ENCODE peak calls at places on chromosomes 5 and 9, in nine cellular contexts. M is hepatocyte; W is CD4-positive, alpha-beta memory T cell; U is esophagus muscularis mucosa; A is ovary; B is neuronal stem cell; K is esophagus squamous epithelium; L is tibial artery; T is Karpas-422. F is an unnamed sample. For H3K4me1, the result is how much of the 10 kb centered on the place peaks cover.

GRCh38 chr5:169610606-169611005 is 26.5 kb upstream of the DOCK2 start:
- DNase-seq in M (no peak), W (no peak), U (no peak), A (no peak), B (no peak), K (no peak), L (no peak), T (no peak), F (no peak)

GRCh38 chr5:87263498-87263897 is 4.2 kb upstream of the RASA1 start:
- DNase-seq in M (no peak), W (no peak), U (no peak), A (no peak), B (no peak), K (no peak), L (no peak), T (no peak), F (no peak)

GRCh38 chr5:89934069-89934468 is 475.5 kb downstream of the CETN3 start:
- DNase-seq in M (no peak), W (no peak), U (no peak), A (no peak), B (no peak), K (no peak), L (no peak), T (no peak), F (no peak)

GRCh38 chr9:128771094-128771721 is 519 bp downstream of the ZER1 start:
- DNase-seq in M (peak), W (peak), U (no peak), A (no peak), B (no peak), K (no peak), L (no peak), T (no peak), F (no peak)

GRCh38 chr5:90533794-90534193 is 4.4 kb upstream of the LYSMD3 start:
- DNase-seq in M (no peak), W (no peak), U (no peak), A (no peak), B (no peak), K (no peak), L (no peak), T (no peak), F (no peak)

GRCh38 chr5:176784218-176785165 is 25.9 kb upstream of the UNC5A start:
- DNase-seq in M (peak), W (no peak), U (no peak), A (no peak), B (no peak), K (no peak), L (no peak), T (no peak), F (no peak)

GRCh38 chr5:115736004-115736689 is 80.3 kb downstream of the CDO1 start:
- DNase-seq in M (no peak), W (no peak), U (no peak), A (no peak), B (no peak), K (no peak), L (no peak), T (no peak), F (no peak)

GRCh38 chr5:15373151-15373550 is 126.8 kb upstream of the FBXL7 start:
- DNase-seq in M (no peak), W (no peak), U (no peak), A (no peak), B (no peak), K (no peak), L (no peak), T (no peak), F (no peak)

GRCh38 chr5:151598984-151599383 is 7.9 kb upstream of the FAT2 start:
- DNase-seq in M (no peak), W (no peak), U (no peak), A (no peak), B (no peak), K (no peak), L (no peak), T (no peak), F (no peak)

GRCh38 chr9:131732636-131733340 is 7.1 kb downstream of the RAPGEF1 start:
- DNase-seq in M (no peak), W (peak), U (no peak), A (no peak), B (no peak), K (no peak), L (no peak), T (no peak), F (no peak)

GRCh38 chr9:133944746-133945135 is 47.4 kb downstream of the VAV2 start:
- DNase-seq in M (no peak), W (no peak), U (no peak), A (no peak), B (no peak), K (no peak), L (peak), T (no peak), F (no peak)

GRCh38 chr5:31100047-31100575 is 93.4 kb upstream of the CDH6 start:
- DNase-seq in M (no peak), W (no peak), U (no peak), A (no peak), B (no peak), K (no peak), L (no peak), T (no peak), F (no peak)

GRCh38 chr9:37641331-37641730 is 9.4 kb upstream of the FRMPD1 start:
- DNase-seq in M (no peak), W (no peak), U (peak), A (no peak), B (no peak), K (no peak), L (no peak), T (no peak), F (no peak)

GRCh38 chr5:26945881-26946280 is 92.5 kb downstream of the CDH9 start:
- DNase-seq in M (no peak), W (no peak), U (no peak), A (no peak), B (no peak), K (no peak), L (no peak), T (no peak), F (no peak)

GRCh38 chr5:114789773-114790402 is 379.8 kb downstream of the TRIM36 start:
- DNase-seq in M (peak), W (no peak), U (no peak), A (no peak), B (peak), K (no peak), L (no peak), T (peak), F (no peak)

GRCh38 chr5:158124606-158125316 is 265.8 kb upstream of the CLINT1 start:
- DNase-seq in M (no peak), W (no peak), U (no peak), A (no peak), B (no peak), K (no peak), L (no peak), T (no peak), F (no peak)

GRCh38 chr9:25396828-25397227 is 281.4 kb downstream of the TUSC1 start:
- DNase-seq in M (no peak), W (no peak), U (no peak), A (no peak), B (no peak), K (no peak), L (no peak), T (no peak), F (no peak)

GRCh38 chr5:107217721-107218130 is 453.0 kb downstream of the EFNA5 start:
- DNase-seq in M (no peak), W (no peak), U (no peak), A (no peak), B (no peak), K (no peak), L (peak), T (no peak), F (peak)

GRCh38 chr5:142872795-142873194 is 102.6 kb downstream of the ARHGAP26 start:
- DNase-seq in M (no peak), W (no peak), U (no peak), A (no peak), B (no peak), K (no peak), L (no peak), T (no peak), F (no peak)

GRCh38 chr5:59517926-59518585 is 375.5 kb downstream of the PDE4D start:
- DNase-seq in M (no peak), W (no peak), U (no peak), A (no peak), B (no peak), K (no peak), L (no peak), T (no peak), F (no peak)

GRCh38 chr9:131839281-131840084 is 99.6 kb upstream of the RAPGEF1 start:
- DNase-seq in M (no peak), W (peak), U (no peak), A (no peak), B (no peak), K (no peak), L (no peak), T (no peak), F (no peak)

GRCh38 chr5:13814293-13814692 is 130.2 kb downstream of the DNAH5 start:
- DNase-seq in M (no peak), W (no peak), U (no peak), A (no peak), B (no peak), K (no peak), L (no peak), T (no peak), F (no peak)

GRCh38 chr5:108028411-108028810 is 353.5 kb downstream of the FBXL17 start:
- DNase-seq in M (no peak), W (no peak), U (no peak), A (no peak), B (peak), K (no peak), L (no peak), T (no peak), F (no peak)

GRCh38 chr5:318931-319601 is 2.4 kb upstream of the AHRR start:
- DNase-seq in M (no peak), W (no peak), U (no peak), A (no peak), B (no peak), K (no peak), L (no peak), T (no peak), F (no peak)

GRCh38 chr9:83477571-83477970 is 60.6 kb downstream of the FRMD3 start:
- DNase-seq in M (no peak), W (no peak), U (no peak), A (no peak), B (no peak), K (no peak), L (no peak), T (no peak), F (no peak)

GRCh38 chr5:151078490-151079262 is 2.2 kb downstream of the TNIP1 start:
- DNase-seq in M (no peak), W (peak), U (no peak), A (no peak), B (no peak), K (no peak), L (no peak), T (peak), F (no peak)

GRCh38 chr5:61926911-61927310 is 379.1 kb upstream of the KIF2A start:
- DNase-seq in M (no peak), W (no peak), U (peak), A (no peak), B (no peak), K (no peak), L (no peak), T (no peak), F (no peak)

GRCh38 chr5:149452665-149453617 is 73.8 kb upstream of the IL17B start:
- DNase-seq in M (peak), W (no peak), U (no peak), A (peak), B (no peak), K (no peak), L (peak), T (no peak), F (no peak)

GRCh38 chr5:40385544-40385943 is 294.2 kb upstream of the PTGER4 start:
- DNase-seq in M (no peak), W (no peak), U (no peak), A (no peak), B (no peak), K (no peak), L (no peak), T (no peak), F (peak)
- H3K4me1 ChIP-seq in M (under half), W (half or more), U (under half), A (under half), B (under half), K (under half), L (under half), T (under half), F (under half)

GRCh38 chr5:78751872-78752271 is 103.3 kb upstream of the LHFPL2 start:
- DNase-seq in M (no peak), W (no peak), U (no peak), A (no peak), B (no peak), K (no peak), L (no peak), T (no peak), F (no peak)

GRCh38 chr5:78747703-78748359 is 99.3 kb upstream of the LHFPL2 start:
- DNase-seq in M (no peak), W (no peak), U (no peak), A (no peak), B (no peak), K (no peak), L (no peak), T (no peak), F (no peak)

GRCh38 chr5:78750281-78750680 is 101.7 kb upstream of the LHFPL2 start:
- DNase-seq in M (no peak), W (no peak), U (no peak), A (no peak), B (no peak), K (no peak), L (no peak), T (no peak), F (no peak)

GRCh38 chr5:78745985-78746384 is 97.4 kb upstream of the LHFPL2 start:
- DNase-seq in M (no peak), W (no peak), U (no peak), A (no peak), B (no peak), K (no peak), L (no peak), T (no peak), F (no peak)

GRCh38 chr5:78746990-78747389 is 98.4 kb upstream of the LHFPL2 start:
- DNase-seq in M (no peak), W (no peak), U (no peak), A (no peak), B (no peak), K (no peak), L (no peak), T (no peak), F (no peak)
- H3K27ac ChIP-seq in M (peak), W (no peak), U (peak), A (no peak), B (no peak), K (no peak), L (peak), T (no peak), F (no peak)

DNA sequence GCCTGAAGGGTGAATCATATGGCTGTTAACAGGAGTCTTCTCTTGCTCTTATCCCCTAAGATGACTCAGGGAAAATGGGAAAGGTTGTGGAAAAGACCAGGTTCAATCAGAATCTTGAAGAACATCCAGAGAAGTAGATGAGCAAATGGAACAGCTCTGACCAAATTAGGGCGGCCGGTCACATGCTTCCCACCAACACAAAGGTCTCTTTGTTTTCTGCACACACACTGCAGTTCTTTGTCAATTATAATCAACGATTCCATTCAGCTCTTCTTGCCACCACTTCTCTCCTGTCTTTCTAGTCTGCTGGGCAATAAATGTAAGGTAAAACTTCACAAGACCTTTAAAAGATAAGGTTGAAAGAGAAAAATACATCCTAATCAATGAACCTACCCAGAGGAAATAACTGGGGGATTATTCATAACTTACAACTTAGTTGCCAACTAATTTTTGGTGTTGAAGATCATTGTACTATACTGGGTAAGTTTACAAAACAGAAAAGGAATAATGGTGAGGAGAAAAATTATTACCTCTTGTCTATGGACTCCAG is 442.0 kb upstream of the PIK3R1 start:
- DNase-seq in M (peak), W (no peak), U (no peak), A (no peak), B (peak), K (no peak), L (no peak), T (no peak), F (no peak)
- H3K4me1 ChIP-seq in M (under half), W (under half), U (under half), A (under half), B (under half), K (under half), L (under half), T (under half), F (under half)

GRCh38 chr9:88998911-88999310 is 7.6 kb downstream of the S1PR3 start:
- DNase-seq in M (no peak), W (no peak), U (no peak), A (no peak), B (no peak), K (no peak), L (peak), T (no peak), F (peak)
- H3K27ac ChIP-seq in M (peak), W (no peak), U (peak), A (no peak), B (no peak), K (peak), L (peak), T (no peak), F (no peak)

DNA sequence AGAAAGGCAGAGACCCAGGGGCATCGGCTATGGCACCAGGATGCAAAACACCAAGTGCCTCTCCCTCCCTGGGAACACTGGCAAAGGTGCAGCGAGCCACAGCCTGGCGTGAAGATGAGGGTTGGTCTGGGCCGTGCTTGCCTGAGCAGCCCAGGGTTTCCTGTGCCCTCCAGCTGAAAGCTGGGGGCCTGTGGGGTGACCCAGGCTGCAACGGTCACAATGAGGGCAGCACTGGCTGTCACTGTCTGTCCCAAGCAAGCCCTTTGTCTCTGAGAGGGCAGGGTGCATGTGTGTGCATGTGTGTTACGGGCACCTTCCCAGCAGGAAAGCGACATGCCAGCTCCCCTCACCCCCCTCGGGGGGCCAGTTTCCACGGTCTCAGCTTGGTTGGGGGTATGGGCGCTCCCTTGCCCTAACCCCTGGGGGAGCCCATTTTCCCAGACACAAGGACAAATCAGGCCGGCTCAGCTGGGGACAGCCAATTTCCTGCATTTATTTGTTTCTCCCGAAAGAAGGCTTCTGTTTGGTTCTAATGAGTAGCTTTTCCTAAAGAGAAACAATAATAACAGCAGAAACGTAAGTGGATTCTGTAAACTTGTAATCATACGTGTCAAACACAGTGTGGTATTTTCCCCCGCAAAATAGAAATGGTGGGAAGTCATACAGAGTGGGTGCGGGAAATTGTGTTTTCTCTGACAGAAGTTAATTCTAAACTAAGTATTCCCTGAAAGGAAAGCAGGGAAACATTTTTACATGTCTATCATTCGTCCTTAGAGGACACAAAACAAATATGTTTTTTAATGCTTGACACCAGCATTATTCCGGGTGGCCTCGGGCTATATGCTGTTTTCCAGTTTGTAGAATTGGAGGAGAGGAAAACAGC is 21.3 kb downstream of the MRPL36 start:
- DNase-seq in M (no peak), W (no peak), U (no peak), A (no peak), B (no peak), K (no peak), L (no peak), T (no peak), F (no peak)
- H3K4me1 ChIP-seq in M (under half), W (under half), U (under half), A (under half), B (under half), K (under half), L (under half), T (under half), F (under half)

F was measured in lung.